ENCODE peak calls at places on chromosomes 13 and 19, in ten cellular contexts. U is H1; I is B cell; K is activated CD8-positive, alpha-beta T cell treated with anti-CD3 and anti-CD28 coated beads for 36 hours; L is heart right ventricle; Y is MM.1S; S is fibroblast of villous mesenchyme; E is ovary; C is NB4; T is retinal pigment epithelial cell. B is an unnamed sample.

GRCh38 chr19:54541712-54542111 is 31.9 kb upstream of the LILRA2 start:
- DNase-seq in Y (no peak), K (peak), S (no peak), I (no peak), E (no peak), T (no peak), U (no peak), C (no peak), L (no peak), B (no peak)

GRCh38 chr13:28954810-28955209 is 134.7 kb downstream of the MTUS2 start:
- DNase-seq in E (no peak), L (no peak), U (no peak), C (no peak), T (no peak), K (no peak), S (no peak), Y (no peak), I (no peak), B (no peak)

GRCh38 chr19:1262687-1263123 is 6.4 kb upstream of the CIRBP start:
- DNase-seq in S (no peak), C (no peak), L (no peak), I (no peak), T (no peak), Y (no peak), K (no peak), E (peak), U (no peak), B (no peak)

GRCh38 chr19:13091400-13092161 is 11.1 kb downstream of the LYL1 start:
- DNase-seq in I (no peak), Y (no peak), S (peak), K (no peak), C (peak), L (peak), T (peak), U (no peak), E (peak), B (no peak)

GRCh38 chr13:71089105-71089504 is 777.9 kb downstream of the DACH1 start:
- DNase-seq in C (no peak), E (no peak), S (no peak), T (no peak), K (no peak), U (no peak), Y (no peak), L (no peak), I (no peak), B (no peak)

GRCh38 chr13:20363604-20364003 is 131.5 kb upstream of the GJB6 start:
- DNase-seq in S (no peak), E (no peak), I (no peak), L (no peak), Y (no peak), K (no peak), U (no peak), C (no peak), T (no peak), B (no peak)

GRCh38 chr13:19685034-19685433 is 51.6 kb downstream of the MPHOSPH8 start:
- DNase-seq in Y (no peak), K (no peak), S (no peak), E (no peak), L (no peak), T (no peak), U (no peak), C (no peak), I (no peak), B (no peak)

GRCh38 chr13:76854894-76855293 is 31.3 kb downstream of the KCTD12 start:
- DNase-seq in E (no peak), U (no peak), I (no peak), Y (no peak), C (no peak), K (no peak), T (no peak), L (no peak), S (peak), B (no peak)

GRCh38 chr13:33927315-33927714 is 109.4 kb downstream of the RFC3 start:
- DNase-seq in I (no peak), Y (no peak), C (peak), T (no peak), L (no peak), U (no peak), E (no peak), S (peak), K (no peak), B (no peak)

GRCh38 chr13:40152145-40152544 is 496.7 kb downstream of the COG6 start:
- DNase-seq in E (no peak), U (no peak), I (no peak), S (peak), Y (no peak), C (no peak), L (no peak), T (peak), K (no peak), B (no peak)

GRCh38 chr13:101415358-101416174 is 742 bp downstream of the NALCN start:
- DNase-seq in L (peak), T (no peak), Y (peak), K (no peak), C (no peak), E (no peak), S (no peak), U (no peak), I (no peak), B (no peak)

GRCh38 chr13:30654430-30654829 is 36.7 kb downstream of the USPL1 start:
- DNase-seq in Y (peak), T (no peak), U (no peak), I (no peak), C (no peak), S (no peak), L (no peak), K (peak), E (no peak), B (no peak)

GRCh38 chr13:62139597-62139996 is 723.9 kb upstream of the PCDH20 start:
- DNase-seq in Y (no peak), I (no peak), C (no peak), E (no peak), K (no peak), U (no peak), S (no peak), L (no peak), T (no peak), B (no peak)

GRCh38 chr13:99067160-99067985 is 89.5 kb upstream of the DOCK9 start:
- DNase-seq in Y (no peak), T (no peak), C (no peak), K (no peak), L (no peak), I (no peak), E (no peak), S (peak), U (no peak), B (no peak)

GRCh38 chr13:102191951-102192461 is 209.8 kb downstream of the FGF14 start:
- DNase-seq in I (no peak), Y (no peak), S (peak), T (no peak), E (no peak), K (no peak), U (no peak), L (no peak), C (no peak), B (no peak)

GRCh38 chr13:37870895-37871550 is 1.5 kb upstream of the TRPC4 start:
- DNase-seq in C (no peak), T (peak), Y (no peak), E (no peak), L (no peak), K (no peak), U (no peak), I (no peak), S (peak), B (no peak)

GRCh38 chr13:40657961-40658360 is 8.5 kb downstream of the FOXO1 start:
- DNase-seq in Y (no peak), C (no peak), S (no peak), U (no peak), K (no peak), I (no peak), T (no peak), E (no peak), L (no peak), B (no peak)

GRCh38 chr19:33208904-33209843 is 15.0 kb downstream of the LRP3 start:
- DNase-seq in L (no peak), E (peak), C (no peak), T (no peak), K (no peak), I (no peak), S (no peak), U (no peak), Y (no peak), B (no peak)

GRCh38 chr13:32938907-32939306 is 77.3 kb upstream of the KL start:
- DNase-seq in Y (no peak), E (no peak), C (peak), U (no peak), S (peak), L (no peak), K (no peak), T (no peak), I (no peak), B (no peak)

GRCh38 chr13:44879452-44880058 is 109.7 kb downstream of the NUFIP1 start:
- DNase-seq in Y (no peak), S (peak), E (no peak), L (no peak), U (no peak), I (no peak), T (no peak), C (peak), K (peak), B (peak)

GRCh38 chr13:38821753-38822551 is 135.1 kb downstream of the FREM2 start:
- DNase-seq in I (no peak), S (no peak), E (no peak), U (no peak), L (no peak), T (no peak), Y (peak), K (no peak), C (no peak), B (no peak)

GRCh38 chr13:92640936-92641335 is 585.7 kb upstream of the GPC6 start:
- DNase-seq in U (no peak), C (no peak), K (no peak), I (no peak), S (no peak), Y (no peak), L (no peak), T (no peak), E (no peak), B (no peak)

GRCh38 chr13:113653264-113654174 is 4.5 kb downstream of the ATP4B start:
- DNase-seq in Y (no peak), E (no peak), L (no peak), S (no peak), K (peak), T (no peak), I (no peak), C (no peak), U (no peak), B (no peak)

GRCh38 chr19:13526552-13526951 is 20.3 kb upstream of the CACNA1A start:
- DNase-seq in T (no peak), I (no peak), E (no peak), K (peak), U (peak), Y (no peak), S (no peak), C (peak), L (no peak), B (no peak)

GRCh38 chr19:55437410-55437809 is 5.7 kb downstream of the SHISA7 start:
- DNase-seq in C (peak), U (no peak), E (no peak), K (peak), T (no peak), L (peak), S (peak), I (no peak), Y (peak), B (peak)

GRCh38 chr13:97222934-97223710 is 989 bp downstream of the MBNL2 start:
- DNase-seq in U (no peak), Y (no peak), E (no peak), S (no peak), C (no peak), K (no peak), T (no peak), I (no peak), L (no peak), B (no peak)

GRCh38 chr19:4794971-4795370 is 3.4 kb downstream of the FEM1A start:
- DNase-seq in E (no peak), T (no peak), S (no peak), Y (no peak), I (no peak), L (no peak), C (no peak), U (no peak), K (no peak), B (no peak)
- TF ChIP-seq CTCF in E (no peak), T (no peak), S (no peak), Y (no peak), I (no peak), L (no peak), C (no peak), U (no peak), K (no peak), B (no peak)

DNA sequence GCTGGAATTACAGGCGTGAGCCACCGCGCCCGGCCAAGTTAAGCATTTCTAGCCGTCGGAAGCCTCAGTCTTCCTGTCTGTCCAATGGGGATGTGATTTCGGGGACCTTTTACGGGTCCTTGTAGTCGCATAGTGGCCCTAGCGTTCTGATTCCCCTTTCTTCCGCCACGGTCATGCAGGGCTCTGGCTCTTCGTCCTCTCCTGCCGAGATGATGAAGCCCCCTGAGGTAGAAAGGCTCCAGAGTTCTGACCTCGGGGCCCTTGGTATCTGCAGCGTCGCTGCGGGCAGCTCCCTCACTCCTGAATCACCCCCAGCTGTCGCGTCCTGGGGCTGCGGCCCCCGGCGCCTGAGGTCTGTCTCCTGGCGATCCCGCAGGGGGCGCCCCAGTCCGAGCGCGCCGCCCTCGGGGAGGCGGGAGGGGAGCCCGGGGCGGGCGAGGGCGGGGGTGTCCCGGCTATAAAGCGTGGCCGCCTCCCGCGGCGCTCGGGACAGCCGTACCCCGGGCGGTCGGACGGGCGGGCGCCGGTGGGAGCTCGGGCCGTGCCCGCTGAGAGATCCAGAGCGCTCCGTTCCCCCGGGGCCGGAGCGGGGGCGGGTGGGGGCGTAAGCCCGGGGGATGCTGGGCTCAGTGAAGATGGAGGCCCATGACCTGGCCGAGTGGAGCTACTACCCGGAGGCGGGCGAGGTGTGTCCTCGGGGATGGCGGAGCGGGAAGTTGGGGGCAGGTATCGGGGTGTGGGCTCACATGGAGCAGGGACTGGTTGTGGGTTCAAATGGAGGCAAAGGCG is at the start of gene FOXA3:
- DNase-seq in U (peak), I (no peak), T (no peak), E (peak), Y (peak), K (peak), L (peak), C (peak), S (peak), B (peak)
- TF ChIP-seq CTCF in U (peak), I (peak), T (peak), E (no peak), Y (peak), K (peak), L (peak), C (peak), S (peak), B (peak)

GRCh38 chr13:90105276-90105675 is 1242.2 kb upstream of the MIR17HG start:
- DNase-seq in S (peak), I (no peak), Y (no peak), K (no peak), U (no peak), E (no peak), C (no peak), L (no peak), T (no peak), B (no peak)

GRCh38 chr13:90098580-90098979 is 1248.9 kb upstream of the MIR17HG start:
- DNase-seq in K (no peak), E (no peak), U (no peak), S (no peak), Y (no peak), T (no peak), I (no peak), L (no peak), C (no peak), B (no peak)

GRCh38 chr13:90103099-90103784 is 1244.2 kb upstream of the MIR17HG start:
- DNase-seq in Y (no peak), E (no peak), U (no peak), C (no peak), I (no peak), T (no peak), K (no peak), L (no peak), S (no peak), B (no peak)

GRCh38 chr13:90104764-90105163 is 1242.7 kb upstream of the MIR17HG start:
- DNase-seq in C (no peak), E (no peak), U (no peak), L (no peak), Y (no peak), T (no peak), K (no peak), S (no peak), I (no peak), B (no peak)

GRCh38 chr13:90099847-90100246 is 1247.6 kb upstream of the MIR17HG start:
- DNase-seq in S (no peak), K (no peak), I (no peak), E (no peak), C (no peak), L (no peak), U (no peak), T (no peak), Y (no peak), B (no peak)
- TF ChIP-seq CTCF in S (no peak), K (no peak), I (no peak), E (no peak), C (no peak), L (no peak), U (no peak), T (no peak), Y (no peak), B (no peak)

GRCh38 chr19:46515290-46515609 is 19.6 kb upstream of the PNMA8B start:
- DNase-seq in U (no peak), I (no peak), L (no peak), S (no peak), E (no peak), Y (no peak), K (no peak), C (peak), T (no peak), B (no peak)

GRCh38 chr19:46513461-46514236 is 18.0 kb upstream of the PNMA8B start:
- DNase-seq in L (peak), U (peak), Y (no peak), C (peak), I (peak), E (peak), S (peak), T (no peak), K (peak), B (peak)

GRCh38 chr19:46514589-46515289 is 19.1 kb upstream of the PNMA8B start:
- DNase-seq in K (no peak), T (no peak), I (no peak), E (no peak), Y (no peak), S (no peak), C (peak), L (no peak), U (no peak), B (no peak)

GRCh38 chr19:46517471-46517870 is 21.8 kb upstream of the PNMA8B start:
- DNase-seq in T (no peak), I (no peak), L (no peak), E (no peak), K (no peak), U (no peak), S (no peak), Y (no peak), C (no peak), B (no peak)

GRCh38 chr19:46515879-46516350 is 20.2 kb upstream of the PNMA8B start:
- DNase-seq in T (no peak), C (peak), L (no peak), K (peak), I (no peak), U (no peak), Y (peak), S (peak), E (no peak), B (peak)
- TF ChIP-seq CTCF in T (peak), C (peak), L (peak), K (peak), I (peak), U (peak), Y (peak), S (peak), E (peak), B (peak)

GRCh38 chr19:10855879-10856522 is 7.8 kb downstream of the C19orf38 start:
- DNase-seq in K (peak), C (peak), E (no peak), L (no peak), U (no peak), Y (no peak), T (no peak), I (no peak), S (no peak), B (no peak)
- TF ChIP-seq CTCF in K (peak), C (peak), E (no peak), L (peak), U (peak), Y (peak), T (peak), I (peak), S (peak), B (peak)

GRCh38 chr19:4550018-4550417 is 9.5 kb downstream of the SEMA6B start:
- DNase-seq in K (no peak), U (no peak), S (no peak), Y (no peak), E (no peak), T (no peak), C (no peak), I (no peak), L (no peak), B (no peak)

GRCh38 chr19:4550479-4551050 is 8.9 kb downstream of the SEMA6B start:
- DNase-seq in U (no peak), L (no peak), E (no peak), I (no peak), K (no peak), Y (no peak), S (no peak), T (no peak), C (no peak), B (no peak)

GRCh38 chr19:4543856-4544647 is 4.2 kb upstream of the LRG1 start:
- DNase-seq in Y (no peak), K (no peak), L (no peak), E (no peak), T (no peak), S (no peak), C (peak), U (no peak), I (no peak), B (no peak)

GRCh38 chr19:4548238-4548584 is 8.4 kb upstream of the LRG1 start:
- DNase-seq in L (no peak), I (no peak), T (no peak), Y (no peak), C (no peak), S (no peak), U (no peak), K (no peak), E (no peak), B (no peak)

DNA sequence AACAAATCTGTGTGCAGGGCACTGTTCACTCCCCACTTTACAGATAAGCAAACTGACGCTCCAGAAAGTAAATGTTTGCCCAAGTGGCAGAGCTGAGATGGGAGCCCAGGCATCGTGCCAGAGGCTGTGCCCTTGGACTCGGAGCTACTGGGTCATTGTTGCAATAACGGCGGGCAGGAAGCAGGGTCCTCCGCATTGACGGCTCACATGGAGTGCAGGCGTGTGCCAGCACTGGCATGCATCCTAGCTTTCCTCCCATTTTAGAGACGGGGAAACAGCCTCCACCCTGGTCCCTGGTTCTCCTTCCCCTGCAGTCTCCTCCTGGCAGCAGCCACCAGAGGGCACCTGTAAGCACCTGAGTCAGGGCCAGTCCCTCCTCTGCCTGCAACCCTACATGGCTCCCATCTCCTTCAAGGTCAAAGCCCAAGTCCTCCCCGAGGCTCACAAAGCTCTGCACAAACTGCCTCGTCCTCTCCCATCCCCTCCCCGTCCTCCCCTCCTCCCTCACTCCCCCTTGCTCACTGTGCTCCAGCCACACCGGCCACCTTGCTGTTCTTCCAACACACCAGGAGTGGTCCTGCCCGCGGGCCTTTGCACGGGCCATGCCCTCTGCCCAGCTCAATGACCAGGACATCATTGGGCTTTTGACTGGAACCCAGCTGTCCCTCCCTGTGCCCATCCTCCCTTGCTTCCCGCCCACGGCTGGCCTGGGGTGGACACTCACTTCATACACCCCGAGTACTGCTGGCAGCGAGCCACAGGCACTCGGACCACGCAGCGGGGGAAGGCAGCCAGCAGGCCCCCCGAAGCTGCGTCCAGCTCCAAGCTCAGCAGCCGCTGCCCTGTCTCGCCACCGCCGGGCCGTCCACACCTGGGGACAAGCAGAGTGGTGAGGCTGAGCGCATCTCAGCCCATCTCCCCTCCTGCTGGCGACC is 7.7 kb upstream of the LRG1 start:
- DNase-seq in S (no peak), C (peak), E (no peak), L (no peak), K (peak), T (no peak), Y (no peak), I (no peak), U (no peak), B (no peak)
- TF ChIP-seq CTCF in S (peak), C (peak), E (no peak), L (peak), K (peak), T (peak), Y (peak), I (no peak), U (peak), B (peak)

GRCh38 chr13:82356667-82357066 is 1525.6 kb downstream of the SLITRK1 start:
- DNase-seq in S (no peak), T (no peak), E (no peak), Y (no peak), I (no peak), U (no peak), C (peak), L (no peak), K (no peak), B (no peak)
- TF ChIP-seq CTCF in S (no peak), T (peak), E (no peak), Y (no peak), I (no peak), U (no peak), C (no peak), L (no peak), K (no peak), B (no peak)

B was measured in GM20000.